ENCODE peak calls at places on chromosome 12, in six cellular contexts. J, R, B, O, L and K are unnamed samples.

GRCh38 chr12:70581199-70581598 is 56.0 kb downstream of the PTPRB start:
- DNase-seq in O (no peak), J (no peak), R (no peak), B (no peak), L (no peak), K (no peak)

GRCh38 chr12:124171231-124171985 is 123.5 kb upstream of the RFLNA start:
- DNase-seq in B (no peak), J (no peak), R (no peak), L (no peak), O (no peak), K (no peak)

GRCh38 chr12:45590646-45591045 is 138.9 kb upstream of the ARID2 start:
- DNase-seq in J (no peak), O (no peak), R (no peak), B (no peak), L (no peak), K (no peak)

GRCh38 chr12:126668961-126669360 is 1598.0 kb upstream of the TMEM132C start:
- DNase-seq in B (no peak), R (no peak), O (no peak), J (no peak), L (no peak), K (no peak)

GRCh38 chr12:67434653-67435375 is 165.7 kb downstream of the CAND1 start:
- DNase-seq in J (no peak), L (peak), O (no peak), R (no peak), B (no peak), K (no peak)

GRCh38 chr12:58414398-58414871 is 473.1 kb downstream of the ATP23 start:
- DNase-seq in B (no peak), L (no peak), R (no peak), O (no peak), J (no peak), K (no peak)

GRCh38 chr12:70646850-70647249 is 9.6 kb upstream of the PTPRB start:
- DNase-seq in O (no peak), L (no peak), R (no peak), J (no peak), B (no peak), K (no peak)

GRCh38 chr12:62899568-62900390 is 35.2 kb downstream of the PPM1H start:
- DNase-seq in R (no peak), L (peak), J (no peak), O (no peak), B (no peak), K (no peak)

GRCh38 chr12:26275313-26276257 is 80.2 kb downstream of the SSPN start:
- DNase-seq in J (no peak), L (peak), R (no peak), O (no peak), B (no peak), K (no peak)

GRCh38 chr12:51531982-51532497 is 59.0 kb upstream of the SCN8A start:
- DNase-seq in R (peak), B (peak), J (peak), O (peak), L (peak), K (peak)

GRCh38 chr12:91588874-91589454 is 406.3 kb upstream of the DCN start:
- DNase-seq in R (no peak), L (no peak), J (no peak), O (no peak), B (no peak), K (no peak)

GRCh38 chr12:102948941-102949352 is 8.5 kb upstream of the ASCL1 start:
- DNase-seq in R (peak), J (peak), O (peak), L (peak), B (no peak), K (no peak)

GRCh38 chr12:100141998-100142850 is 450 bp downstream of the BLTP3B start:
- DNase-seq in R (peak), O (peak), B (no peak), L (peak), J (no peak), K (no peak)

GRCh38 chr12:100133200-100133599 is 9.5 kb downstream of the BLTP3B start:
- DNase-seq in B (no peak), J (no peak), R (no peak), O (no peak), L (no peak), K (no peak)

GRCh38 chr12:100141666-100141997 is 1.0 kb downstream of the BLTP3B start:
- DNase-seq in R (no peak), J (peak), B (no peak), O (peak), L (no peak), K (no peak)

GRCh38 chr12:100142851-100143559 is at the start of gene BLTP3B:
- DNase-seq in R (peak), O (peak), J (peak), L (peak), B (peak), K (peak)

DNA sequence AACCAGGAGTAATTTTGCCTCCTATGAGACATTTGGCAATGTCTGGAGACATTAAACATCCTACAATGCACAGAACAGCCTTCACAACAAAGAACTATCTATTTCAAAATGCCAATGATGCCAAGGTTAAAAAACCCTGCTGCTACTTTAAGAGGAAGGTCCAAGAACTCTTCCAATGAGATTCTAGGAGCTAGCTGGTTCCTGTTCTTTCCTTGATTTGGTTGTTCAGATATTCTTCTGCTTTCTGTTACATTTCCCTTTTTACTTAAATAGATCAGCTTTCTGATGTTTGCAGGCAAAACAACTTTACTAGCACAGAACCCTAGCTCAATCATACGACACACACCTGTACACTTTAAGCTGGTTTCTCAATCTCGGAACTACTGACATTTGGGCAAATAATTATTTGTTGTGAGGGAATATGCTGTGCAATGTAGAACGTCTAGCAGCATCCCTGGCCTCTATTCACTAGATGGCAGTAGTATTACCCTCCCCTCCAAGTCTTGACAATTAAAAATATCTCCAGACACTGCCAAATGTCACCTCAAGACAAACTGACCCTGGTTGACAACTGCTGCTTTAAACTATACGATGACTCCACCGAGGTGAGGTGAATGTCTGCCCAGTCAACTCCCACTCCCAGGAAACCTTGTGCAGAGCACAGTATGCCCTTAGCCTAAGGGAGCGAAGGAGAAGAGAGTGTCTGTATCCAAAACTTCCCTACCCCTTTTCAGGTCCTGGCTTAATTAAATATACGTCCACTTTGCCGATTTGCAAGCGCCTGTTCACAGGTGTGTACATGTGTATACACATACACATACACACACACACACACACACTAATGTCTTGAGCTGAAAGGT is 4.4 kb downstream of the BLTP3B start:
- DNase-seq in L (no peak), R (no peak), J (no peak), B (no peak), O (no peak), K (no peak)
- H2AFZ ChIP-seq in L (no peak), R (no peak), J (no peak), B (no peak), O (no peak), K (peak)

GRCh38 chr12:72272731-72273498 is 745 bp downstream of the TRHDE start:
- DNase-seq in L (no peak), J (no peak), R (peak), B (no peak), O (no peak), K (no peak)
- TF ChIP-seq JUND in L (no peak), J (no peak), R (no peak), B (no peak), O (no peak), K (no peak)

DNA sequence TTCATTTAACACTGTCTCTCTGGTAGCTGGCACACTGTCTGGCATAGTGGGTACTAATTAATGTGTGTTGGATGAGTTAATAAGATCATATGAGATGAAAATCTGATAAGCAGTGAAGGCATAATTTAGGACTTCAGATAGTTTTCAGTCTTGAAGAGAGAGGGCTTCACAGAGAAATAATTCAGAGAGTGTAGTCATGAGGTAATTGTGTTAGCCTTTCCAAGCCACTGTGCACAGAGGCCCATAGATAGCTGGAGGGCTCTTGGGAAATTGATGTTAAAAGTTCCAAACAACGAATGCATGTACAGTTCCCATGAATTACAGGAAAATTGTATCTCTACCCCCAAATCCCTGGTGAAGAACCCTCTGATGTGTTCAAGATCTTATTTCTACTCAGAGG is 133.8 kb upstream of the HMGA2 start:
- DNase-seq in B (no peak), R (no peak), O (no peak), L (no peak), J (no peak), K (no peak)
- H2AFZ ChIP-seq in B (no peak), R (peak), O (no peak), L (no peak), J (no peak), K (no peak)

DNA sequence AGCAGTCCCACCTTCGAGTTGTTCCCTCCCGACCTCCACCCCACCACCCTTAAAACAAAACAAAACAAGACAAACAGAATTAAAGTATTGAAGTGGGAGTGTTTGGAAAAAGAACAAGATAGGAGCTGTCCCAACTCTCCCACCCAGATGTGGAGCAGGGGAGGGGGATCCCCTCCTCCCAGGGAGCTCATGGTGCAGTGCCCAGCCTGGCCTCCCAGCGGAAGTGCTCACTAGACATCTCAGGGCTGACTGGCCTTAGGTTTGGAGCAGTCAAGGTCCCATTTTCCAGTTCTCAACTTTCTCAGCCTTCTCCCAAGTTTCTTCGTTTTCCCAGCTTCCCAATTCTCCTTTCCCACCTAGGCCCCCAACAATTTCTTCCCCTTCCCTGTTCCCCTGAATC is 2.9 kb downstream of the SP7 start:
- DNase-seq in B (no peak), L (no peak), O (no peak), J (no peak), R (peak), K (no peak)
- TF ChIP-seq JUND in B (no peak), L (no peak), O (no peak), J (no peak), R (no peak), K (no peak)